ENCODE peak calls at places on chromosomes 13 and 19, in six cellular contexts. F is activated B cell treated with CpG ODN at 0.5 μM for 24 hours, T is midbrain, I is T1000, V is NCI-H748 treated with DMSO at 0.1 percent for 48 hours, Q is naive B cell. K is an unnamed sample.

GRCh38 chr13:46575843-46576242 is 22.9 kb downstream of the LRCH1 start:
- DNase-seq in F (no peak), T (no peak), I (no peak), V (no peak), Q (no peak), K (no peak)

GRCh38 chr19:46787331-46788100 is 878 bp downstream of the SLC1A5 start:
- DNase-seq in F (peak; percentile 54), T (no peak), I (peak; percentile 26), V (peak; percentile 46), Q (peak; percentile 36), K (no peak)

GRCh38 chr19:33401683-33402420 is 28.3 kb downstream of the CEBPG start:
- DNase-seq in F (no peak), T (no peak), I (no peak), V (no peak), Q (no peak), K (no peak)

GRCh38 chr19:1355258-1355973 is 28.3 kb upstream of the NDUFS7 start:
- DNase-seq in F (no peak), T (peak; percentile 62), I (no peak), V (no peak), Q (no peak), K (no peak)

GRCh38 chr19:52946322-52947310 is 16.1 kb downstream of the ZNF816 start:
- DNase-seq in F (no peak), T (no peak), I (no peak), V (no peak), Q (no peak), K (no peak)

GRCh38 chr19:19966862-19967261 is 66.1 kb downstream of the ZNF93 start:
- DNase-seq in F (no peak), T (no peak), I (no peak), V (no peak), Q (no peak), K (no peak)

GRCh38 chr19:38634757-38635482 is 12.5 kb upstream of the ACTN4 start:
- DNase-seq in F (peak; percentile 73), T (peak; percentile 57), I (peak; percentile 63), V (peak; percentile 47), Q (peak; percentile 71), K (no peak)

GRCh38 chr19:2426661-2427322 is 594 bp downstream of the TIMM13 start:
- DNase-seq in F (no peak), T (no peak), I (no peak), V (no peak), Q (peak; percentile 17), K (no peak)

GRCh38 chr13:30898721-30899188 is 7.3 kb upstream of the MEDAG start:
- DNase-seq in F (no peak), T (no peak), I (no peak), V (no peak), Q (no peak), K (peak; percentile 83)

GRCh38 chr13:28636677-28637317 is 22.1 kb upstream of the POMP start:
- DNase-seq in F (no peak), T (peak; percentile 27), I (no peak), V (peak; percentile 82), Q (peak; percentile 83), K (no peak)

GRCh38 chr19:24159707-24160106 is 72.7 kb downstream of the ZNF254 start:
- DNase-seq in F (no peak), T (no peak), I (no peak), V (peak; percentile 4), Q (no peak), K (no peak)

GRCh38 chr19:49691243-49692101 is 556 bp downstream of the CPT1C start:
- DNase-seq in F (no peak), T (peak; percentile 84), I (peak; percentile 48), V (peak; percentile 83), Q (no peak), K (no peak)

GRCh38 chr13:75558130-75558840 is 8.7 kb downstream of the UCHL3 start:
- DNase-seq in F (no peak), T (no peak), I (no peak), V (no peak), Q (no peak), K (no peak)

GRCh38 chr13:43132228-43132627 is 108.8 kb downstream of the DNAJC15 start:
- DNase-seq in F (no peak), T (no peak), I (no peak), V (no peak), Q (no peak), K (peak; percentile 10)

GRCh38 chr19:46461537-46461936 is 9.8 kb downstream of the PNMA8A start:
- DNase-seq in F (no peak), T (no peak), I (no peak), V (no peak), Q (no peak), K (no peak)

GRCh38 chr13:19169991-19170390 is 11.6 kb downstream of the TUBA3C start:
- DNase-seq in F (no peak), T (no peak), I (no peak), V (no peak), Q (no peak), K (no peak)

GRCh38 chr19:2462635-2463421 is 6.1 kb upstream of the LMNB2 start:
- DNase-seq in F (no peak), T (peak; percentile 85), I (peak; percentile 97), V (no peak), Q (no peak), K (no peak)

GRCh38 chr13:46492946-46493345 is 60.0 kb upstream of the LRCH1 start:
- DNase-seq in F (no peak), T (peak; percentile 53), I (no peak), V (peak; percentile 8), Q (peak; percentile 21), K (no peak)

GRCh38 chr13:39369161-39369890 is 233.7 kb downstream of the LHFPL6 start:
- DNase-seq in F (no peak), T (no peak), I (no peak), V (no peak), Q (no peak), K (no peak)

GRCh38 chr19:38201731-38202130 is 22.3 kb downstream of the DPF1 start:
- DNase-seq in F (no peak), T (no peak), I (no peak), V (no peak), Q (no peak), K (no peak)

GRCh38 chr19:12628040-12629022 is 17.6 kb downstream of the ZNF791 start:
- DNase-seq in F (no peak), T (no peak), I (no peak), V (no peak), Q (no peak), K (no peak)

GRCh38 chr13:90416519-90416918 is 931.0 kb upstream of the MIR17HG start:
- DNase-seq in F (no peak), T (no peak), I (no peak), V (no peak), Q (no peak), K (peak; percentile 18)

GRCh38 chr19:3580156-3580955 is 4.9 kb upstream of the GIPC3 start:
- DNase-seq in F (no peak), T (no peak), I (peak; percentile 32), V (no peak), Q (no peak), K (peak; percentile 18)

GRCh38 chr13:35479691-35480090 is 3.2 kb upstream of the MAB21L1 start:
- DNase-seq in F (no peak), T (no peak), I (no peak), V (no peak), Q (no peak), K (no peak)

GRCh38 chr19:28640506-28640905 is 572.4 kb downstream of the UQCRFS1 start:
- DNase-seq in F (no peak), T (no peak), I (no peak), V (no peak), Q (no peak), K (no peak)

GRCh38 chr19:39428309-39429112 is 7.2 kb downstream of the RPS16 start:
- DNase-seq in F (no peak), T (no peak), I (peak; percentile 30), V (no peak), Q (no peak), K (no peak)

GRCh38 chr13:103178986-103179695 is 112.9 kb upstream of the SLC10A2 start:
- DNase-seq in F (no peak), T (no peak), I (no peak), V (no peak), Q (no peak), K (no peak)

GRCh38 chr13:44280461-44280860 is 93.2 kb upstream of the SERP2 start:
- DNase-seq in F (no peak), T (no peak), I (no peak), V (no peak), Q (no peak), K (peak; percentile 80)

GRCh38 chr13:76148926-76149325 is 512.8 kb downstream of the LMO7 start:
- DNase-seq in F (no peak), T (no peak), I (no peak), V (no peak), Q (no peak), K (no peak)

GRCh38 chr19:15812059-15812722 is 3.3 kb downstream of the OR10H1 start:
- DNase-seq in F (no peak), T (no peak), I (no peak), V (no peak), Q (no peak), K (no peak)

GRCh38 chr19:48715681-48716171 is 3.8 kb downstream of the MAMSTR start:
- DNase-seq in F (no peak), T (no peak), I (no peak), V (no peak), Q (no peak), K (no peak)